ENCODE peak calls at places on chromosomes 7 and 10, in six cellular contexts. J is left kidney; P is ELR; C is effector memory CD4-positive, alpha-beta T cell; N is epithelial cell of prostate; G is OCI-LY7. R is an unnamed sample.

GRCh38 chr7:94908204-94909022 is 1.0 kb downstream of the PPP1R9A start:
- DNase-seq in J (peak; percentile 94), P (peak; percentile 28), C (no peak), N (no peak), G (no peak), R (peak; percentile 92)

GRCh38 chr10:124152781-124153600 is 59.6 kb upstream of the CHST15 start:
- DNase-seq in J (peak; percentile 61), P (peak; percentile 93), C (peak; percentile 17), N (peak; percentile 91), G (peak; percentile 88), R (no peak)

GRCh38 chr10:5589963-5590511 is 65.3 kb downstream of the CALML3 start:
- DNase-seq in J (peak; percentile 45), P (peak; percentile 77), C (no peak), N (no peak), G (peak; percentile 55), R (no peak)

GRCh38 chr7:122350701-122351100 is 46.2 kb upstream of the FEZF1 start:
- DNase-seq in J (no peak), P (no peak), C (no peak), N (no peak), G (no peak), R (no peak)

GRCh38 chr10:95755511-95756004 is 405 bp upstream of the ENTPD1 start:
- DNase-seq in J (peak; percentile 43), P (no peak), C (no peak), N (no peak), G (no peak), R (peak; percentile 6)

GRCh38 chr7:21044913-21045312 is 258.2 kb upstream of the SP8 start:
- DNase-seq in J (no peak), P (no peak), C (no peak), N (no peak), G (no peak), R (no peak)

GRCh38 chr7:27973625-27974024 is 207.0 kb downstream of the JAZF1 start:
- DNase-seq in J (no peak), P (no peak), C (no peak), N (no peak), G (no peak), R (no peak)

GRCh38 chr10:85548038-85548437 is 818.6 kb downstream of the GRID1 start:
- DNase-seq in J (peak; percentile 69), P (peak; percentile 2), C (no peak), N (peak; percentile 48), G (peak; percentile 17), R (peak; percentile 32)

GRCh38 chr10:77555591-77556212 is 81.9 kb downstream of the KCNMA1 start:
- DNase-seq in J (no peak), P (no peak), C (no peak), N (no peak), G (no peak), R (no peak)

GRCh38 chr10:107665459-107665858 is 501.0 kb upstream of the SORCS1 start:
- DNase-seq in J (no peak), P (no peak), C (no peak), N (no peak), G (no peak), R (no peak)

GRCh38 chr7:2688409-2689342 is 674 bp downstream of the AMZ1 start:
- DNase-seq in J (peak; percentile 63), P (peak; percentile 35), C (no peak), N (no peak), G (no peak), R (peak; percentile 47)

R was measured in retina.